ENCODE peak calls at places on chromosome 16, in five cellular contexts. P is T-helper 9 cell, X is SK-N-MC, U is right cardiac atrium, Y is GM19239. K is an unnamed sample.

GRCh38 chr16:52912565-52913173 is 140.0 kb downstream of the CHD9NB start:
- DNase-seq in Y (peak), X (peak), P (no peak), U (peak), K (no peak)

GRCh38 chr16:8946544-8946943 is 17.2 kb downstream of the USP7 start:
- DNase-seq in Y (no peak), X (no peak), U (no peak), P (no peak), K (no peak)

GRCh38 chr16:4696172-4696904 is 3.0 kb downstream of the NUDT16L1 start:
- DNase-seq in P (no peak), X (no peak), U (peak), Y (no peak), K (no peak)

GRCh38 chr16:83954577-83955016 is 1.6 kb downstream of the OSGIN1 start:
- DNase-seq in X (no peak), Y (no peak), U (peak), P (no peak), K (no peak)

GRCh38 chr16:3026609-3027487 is 3.0 kb downstream of the THOC6 start:
- DNase-seq in U (no peak), P (no peak), Y (no peak), X (no peak), K (no peak)

GRCh38 chr16:31453255-31454204 is 5.8 kb upstream of the ARMC5 start:
- DNase-seq in Y (no peak), X (no peak), P (no peak), U (peak), K (no peak)

GRCh38 chr16:71311553-71312158 is 22.5 kb upstream of the CMTR2 start:
- DNase-seq in U (no peak), X (no peak), Y (no peak), P (no peak), K (no peak)

GRCh38 chr16:19029980-19030379 is 37.4 kb upstream of the COQ7 start:
- DNase-seq in U (no peak), X (no peak), P (no peak), Y (no peak), K (no peak)

GRCh38 chr16:10579965-10580918 is at the start of gene EMP2:
- DNase-seq in X (no peak), P (no peak), Y (no peak), U (peak), K (no peak)